ENCODE peak calls at places on chromosomes 5 and 9, in four cellular contexts. One of them, this sample, is unnamed. For H3K4me1, the result is how much of the 10 kb centered on the place peaks cover.

GRCh38 chr5:38709678-38710306 is 136.0 kb upstream of the OSMR start:
- DNase-seq in spleen: no peak
- DNase-seq in astrocyte: no peak
- DNase-seq in cardiac muscle cell: peak
- DNase-seq in this sample: no peak

GRCh38 chr5:53008751-53009150 is 19.6 kb downstream of the ITGA2 start:
- DNase-seq in cardiac muscle cell: no peak
- DNase-seq in astrocyte: no peak
- DNase-seq in spleen: no peak
- DNase-seq in this sample: no peak

GRCh38 chr9:129235931-129236331 is 57.9 kb upstream of the IER5L start:
- DNase-seq in spleen: peak
- DNase-seq in cardiac muscle cell: no peak
- DNase-seq in astrocyte: no peak
- DNase-seq in this sample: no peak

GRCh38 chr5:68251804-68252648 is 36.5 kb downstream of the PIK3R1 start:
- DNase-seq in astrocyte: peak
- DNase-seq in cardiac muscle cell: peak
- DNase-seq in spleen: no peak
- DNase-seq in this sample: peak

GRCh38 chr5:163586431-163587033 is 81.1 kb downstream of the MAT2B start:
- DNase-seq in spleen: no peak
- DNase-seq in astrocyte: peak
- DNase-seq in cardiac muscle cell: no peak
- DNase-seq in this sample: no peak

GRCh38 chr5:88552406-88552805 is 283.8 kb upstream of the TMEM161B start:
- DNase-seq in spleen: no peak
- DNase-seq in astrocyte: no peak
- DNase-seq in cardiac muscle cell: no peak
- DNase-seq in this sample: no peak

GRCh38 chr9:124792976-124793594 is 16.2 kb downstream of the OLFML2A start:
- DNase-seq in spleen: no peak
- DNase-seq in cardiac muscle cell: peak
- DNase-seq in astrocyte: no peak
- DNase-seq in this sample: no peak

GRCh38 chr5:143215685-143216084 is 187.8 kb downstream of the NR3C1 start:
- DNase-seq in astrocyte: no peak
- DNase-seq in cardiac muscle cell: no peak
- DNase-seq in spleen: no peak
- DNase-seq in this sample: no peak

GRCh38 chr5:134451618-134452505 is 40.2 kb upstream of the CDKN2AIPNL start:
- DNase-seq in astrocyte: peak
- DNase-seq in spleen: peak
- DNase-seq in cardiac muscle cell: peak
- DNase-seq in this sample: peak

GRCh38 chr5:139639619-139640431 is 8.3 kb upstream of the CXXC5 start:
- DNase-seq in astrocyte: no peak
- DNase-seq in cardiac muscle cell: no peak
- DNase-seq in spleen: peak
- DNase-seq in this sample: no peak

GRCh38 chr5:32566319-32567111 is 18.8 kb upstream of the SUB1 start:
- DNase-seq in spleen: no peak
- DNase-seq in astrocyte: no peak
- DNase-seq in cardiac muscle cell: peak
- DNase-seq in this sample: no peak

GRCh38 chr5:167713186-167713585 is 578.3 kb upstream of the WWC1 start:
- DNase-seq in spleen: no peak
- DNase-seq in cardiac muscle cell: no peak
- DNase-seq in astrocyte: no peak
- DNase-seq in this sample: no peak

GRCh38 chr5:113162770-113163169 is 186.2 kb downstream of the DCP2 start:
- DNase-seq in cardiac muscle cell: peak
- DNase-seq in spleen: no peak
- DNase-seq in astrocyte: peak
- DNase-seq in this sample: no peak

GRCh38 chr5:891117-891836 is 1.3 kb downstream of the BRD9 start:
- DNase-seq in astrocyte: no peak
- DNase-seq in cardiac muscle cell: peak
- DNase-seq in spleen: peak
- DNase-seq in this sample: no peak

GRCh38 chr5:80864706-80865435 is 95.3 kb upstream of the RASGRF2 start:
- DNase-seq in spleen: no peak
- DNase-seq in astrocyte: no peak
- DNase-seq in cardiac muscle cell: no peak
- DNase-seq in this sample: no peak

GRCh38 chr5:33936004-33936380 is 194 bp upstream of the RXFP3 start:
- DNase-seq in cardiac muscle cell: peak
- DNase-seq in astrocyte: peak
- DNase-seq in spleen: no peak
- DNase-seq in this sample: peak

GRCh38 chr5:2758632-2759031 is 7.2 kb upstream of the IRX2 start:
- DNase-seq in spleen: no peak
- DNase-seq in astrocyte: no peak
- DNase-seq in cardiac muscle cell: no peak
- DNase-seq in this sample: no peak

GRCh38 chr5:4233671-4234070 is 638.0 kb downstream of the IRX1 start:
- DNase-seq in spleen: no peak
- DNase-seq in cardiac muscle cell: no peak
- DNase-seq in astrocyte: no peak
- DNase-seq in this sample: no peak

GRCh38 chr5:102759700-102760099 is 4.6 kb downstream of the PAM start:
- DNase-seq in astrocyte: no peak
- DNase-seq in cardiac muscle cell: no peak
- DNase-seq in spleen: no peak
- DNase-seq in this sample: no peak

GRCh38 chr5:131328536-131329186 is 64.8 kb downstream of the CDC42SE2 start:
- DNase-seq in cardiac muscle cell: peak
- DNase-seq in spleen: no peak
- DNase-seq in astrocyte: peak
- DNase-seq in this sample: no peak

GRCh38 chr9:131111186-131111853 is 14.1 kb upstream of the NUP214 start:
- DNase-seq in spleen: peak
- DNase-seq in astrocyte: no peak
- DNase-seq in cardiac muscle cell: no peak
- DNase-seq in this sample: no peak

GRCh38 chr9:14428781-14429230 is 114.9 kb upstream of the NFIB start:
- DNase-seq in cardiac muscle cell: peak
- DNase-seq in astrocyte: peak
- DNase-seq in spleen: no peak
- DNase-seq in this sample: peak

GRCh38 chr5:125134216-125135081 is 388.0 kb upstream of the ZNF608 start:
- DNase-seq in cardiac muscle cell: peak
- DNase-seq in astrocyte: peak
- DNase-seq in spleen: no peak
- DNase-seq in this sample: no peak

GRCh38 chr5:179827684-179828083 is 7.0 kb downstream of the SQSTM1 start:
- DNase-seq in cardiac muscle cell: no peak
- DNase-seq in spleen: peak
- DNase-seq in astrocyte: no peak
- DNase-seq in this sample: no peak

GRCh38 chr9:120442280-120442597 is 137.7 kb downstream of the CDK5RAP2 start:
- DNase-seq in cardiac muscle cell: no peak
- DNase-seq in spleen: no peak
- DNase-seq in astrocyte: no peak
- DNase-seq in this sample: no peak

GRCh38 chr9:86794356-86795046 is 152.8 kb downstream of the GAS1 start:
- DNase-seq in cardiac muscle cell: peak
- DNase-seq in astrocyte: peak
- DNase-seq in spleen: no peak
- DNase-seq in this sample: no peak

GRCh38 chr9:107883496-107884120 is 394.0 kb upstream of the KLF4 start:
- DNase-seq in astrocyte: no peak
- DNase-seq in spleen: no peak
- DNase-seq in cardiac muscle cell: no peak
- DNase-seq in this sample: no peak

DNA sequence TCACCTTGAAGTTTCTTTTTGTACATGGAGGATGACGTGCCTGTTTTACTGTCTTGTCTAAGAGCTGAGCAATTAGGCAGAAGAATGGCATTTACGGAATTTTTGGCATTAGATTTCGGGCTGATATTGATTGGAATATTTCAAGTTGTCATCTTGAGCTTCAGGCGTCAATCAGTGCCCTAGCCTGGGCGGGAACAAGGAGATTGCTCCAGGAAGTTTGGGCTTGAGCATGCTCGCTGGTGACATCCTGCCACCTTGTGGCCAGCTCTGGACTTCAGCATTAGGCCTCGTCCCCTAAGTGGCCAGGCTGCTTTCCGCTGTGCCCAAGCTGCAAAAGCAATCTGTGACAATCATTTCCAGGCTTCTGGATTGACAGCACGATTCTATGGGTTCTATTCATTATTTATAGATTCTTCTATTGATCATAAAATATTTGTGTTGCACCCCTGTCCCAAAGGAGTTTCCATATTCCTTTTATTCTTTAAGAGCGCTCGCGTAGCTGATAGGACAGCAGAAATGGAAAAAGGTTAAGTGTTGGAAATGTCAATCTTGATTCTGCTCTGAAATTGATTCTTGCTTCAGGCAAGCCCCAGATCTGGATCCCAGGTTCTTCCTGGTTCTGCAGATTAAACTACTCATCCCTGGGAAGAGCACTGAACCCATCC is 79.3 kb downstream of the SLC28A3 start:
- DNase-seq in spleen: peak
- DNase-seq in cardiac muscle cell: peak
- DNase-seq in astrocyte: peak
- DNase-seq in this sample: peak
- TF ChIP-seq CTCF in spleen: peak
- TF ChIP-seq CTCF in cardiac muscle cell: peak
- TF ChIP-seq CTCF in astrocyte: peak
- TF ChIP-seq CTCF in this sample: peak

DNA sequence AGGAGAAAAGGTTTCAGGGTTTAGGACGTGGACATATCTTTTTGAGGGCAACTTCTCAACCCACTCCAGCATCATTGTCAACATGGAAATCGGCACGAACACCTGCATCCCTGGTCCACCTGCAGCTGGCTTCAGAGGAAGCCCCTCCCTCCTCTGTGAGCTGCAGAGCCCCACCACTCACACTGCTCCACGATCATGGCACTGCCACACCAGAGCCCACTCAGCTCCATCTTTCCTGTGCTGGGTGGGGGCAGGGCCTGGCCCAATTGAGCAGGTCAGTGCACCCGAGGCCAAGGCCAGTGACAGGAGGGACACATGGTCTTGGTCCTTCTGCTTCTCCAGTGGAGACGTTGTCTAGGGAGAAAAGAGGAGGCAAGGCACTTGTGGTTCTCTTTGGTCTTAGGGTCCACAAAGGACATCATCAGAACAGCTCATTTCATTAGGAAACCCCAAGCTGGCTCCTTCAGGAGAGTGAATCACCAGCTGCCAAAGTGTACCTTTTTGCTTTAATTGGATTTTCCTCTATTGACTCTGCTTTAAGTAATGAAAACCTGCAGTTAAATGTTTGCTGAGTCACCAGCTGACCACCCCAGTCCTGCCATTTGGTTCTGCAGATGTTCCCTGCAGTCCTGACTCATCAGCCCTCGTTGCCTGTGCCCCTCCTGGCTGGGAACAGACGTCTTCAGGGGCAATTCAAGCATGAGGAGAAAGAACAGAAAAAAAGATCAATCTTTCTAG is 56.2 kb downstream of the UBE2QL1 start:
- DNase-seq in spleen: no peak
- DNase-seq in astrocyte: peak
- DNase-seq in cardiac muscle cell: no peak
- DNase-seq in this sample: no peak
- H3K4me1 ChIP-seq in spleen: under half
- H3K4me1 ChIP-seq in astrocyte: under half
- H3K4me1 ChIP-seq in cardiac muscle cell: under half
- H3K4me1 ChIP-seq in this sample: under half

DNA sequence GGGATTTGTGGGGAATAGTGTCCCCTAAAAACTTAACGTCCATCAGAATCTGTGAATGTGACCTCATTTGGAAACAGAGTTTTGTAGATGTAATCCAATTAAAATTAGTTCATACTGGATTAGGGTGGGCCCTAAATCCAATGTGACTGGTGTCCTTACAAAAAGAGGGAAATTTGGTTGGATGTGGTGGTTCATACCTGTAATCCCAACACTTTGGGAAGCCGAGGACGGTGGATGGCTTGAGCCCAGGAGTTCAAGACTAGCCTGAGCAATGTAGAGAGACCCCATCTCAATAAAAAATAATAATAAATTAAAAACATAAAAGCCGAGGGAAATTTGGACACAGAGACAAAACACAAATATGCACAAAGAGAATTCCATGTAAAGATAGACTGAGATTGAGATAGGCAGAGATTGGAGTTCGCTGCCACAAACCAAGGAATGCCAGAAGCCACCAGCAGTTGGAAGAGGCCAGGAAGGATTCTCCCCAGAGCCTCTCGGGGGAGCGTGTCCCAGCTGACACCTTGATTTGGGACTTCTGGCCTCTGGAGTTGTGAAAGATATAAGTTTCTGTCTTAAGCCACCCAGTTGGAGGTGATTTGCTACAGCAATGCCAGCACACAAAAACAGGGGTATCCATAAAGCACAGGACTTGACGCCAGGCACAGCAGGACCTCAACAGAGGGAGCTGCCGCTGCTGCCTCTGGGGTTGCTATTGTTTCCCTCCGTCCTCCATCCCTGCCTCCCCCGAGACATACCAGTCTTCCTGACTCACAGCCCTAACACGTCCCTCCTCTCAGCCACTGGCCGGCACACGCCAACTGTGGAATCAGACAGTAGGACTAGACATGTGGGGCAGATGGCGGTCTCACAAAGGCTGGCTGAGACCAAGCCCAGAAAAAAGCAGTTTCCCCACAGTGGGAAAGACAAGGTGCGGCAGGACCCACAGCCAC is 73.8 kb upstream of the IL17B start:
- DNase-seq in cardiac muscle cell: peak
- DNase-seq in spleen: no peak
- DNase-seq in astrocyte: peak
- DNase-seq in this sample: peak
- TF ChIP-seq CTCF in cardiac muscle cell: peak
- TF ChIP-seq CTCF in spleen: no peak
- TF ChIP-seq CTCF in astrocyte: no peak
- TF ChIP-seq CTCF in this sample: peak

DNA sequence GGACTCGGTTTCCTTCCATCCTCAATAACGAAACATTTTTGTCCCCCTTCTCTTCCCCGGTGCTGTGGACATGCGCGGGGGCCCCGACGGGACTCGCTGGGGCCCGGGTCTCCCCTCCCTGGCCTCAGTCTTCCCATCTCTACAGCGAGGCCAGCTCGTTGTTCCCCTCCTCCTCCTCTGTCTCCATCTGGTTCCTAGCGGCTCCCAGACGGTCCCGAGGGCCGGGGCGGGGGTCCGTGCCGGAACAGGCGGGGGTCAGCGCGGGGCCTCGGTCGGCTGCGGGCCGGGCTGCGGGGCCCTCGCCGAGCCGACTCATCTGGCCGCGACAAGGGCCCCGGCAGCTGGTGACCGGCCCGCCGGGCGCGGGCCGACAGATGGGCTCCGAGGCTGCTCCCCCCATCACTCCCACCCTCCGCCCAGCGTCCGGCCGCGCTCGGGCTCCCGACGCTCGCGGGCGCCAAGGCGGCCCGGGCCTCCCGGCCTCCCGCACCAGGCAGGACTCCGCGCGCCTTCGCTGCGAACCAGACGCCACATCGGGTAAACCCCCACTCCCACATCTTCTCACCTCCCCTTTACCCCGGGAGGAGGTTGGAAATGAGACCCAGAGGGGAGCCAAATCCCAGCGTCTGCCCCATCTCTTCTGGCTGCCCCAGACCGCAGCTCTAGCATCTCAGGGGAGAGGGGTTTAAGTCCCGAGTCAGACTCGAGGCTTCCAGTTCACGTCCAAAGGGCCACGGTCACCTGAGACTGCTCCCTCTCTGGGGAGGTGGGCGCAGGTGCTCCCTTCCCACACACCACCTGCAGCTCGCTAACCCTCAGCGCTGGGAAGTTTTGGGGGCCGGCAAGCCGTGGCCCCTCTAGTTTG is 8.1 kb downstream of the BARHL1 start:
- DNase-seq in cardiac muscle cell: no peak
- DNase-seq in astrocyte: no peak
- DNase-seq in spleen: no peak
- DNase-seq in this sample: no peak
- H3K4me1 ChIP-seq in cardiac muscle cell: under half
- H3K4me1 ChIP-seq in astrocyte: under half
- H3K4me1 ChIP-seq in spleen: under half
- H3K4me1 ChIP-seq in this sample: under half